ENCODE peak calls at places on chromosomes 4 and X, in five cellular contexts. One of them, this sample, is unnamed.

GRCh38 chrX:137566746-137567473 is 983 bp downstream of the ZIC3 start:
- DNase-seq in glutamatergic neuron: peak
- DNase-seq in BE2C: no peak
- DNase-seq in psoas muscle: no peak
- DNase-seq in CD4-positive, alpha-beta T cell: no peak
- DNase-seq in this sample: no peak

GRCh38 chr4:70671091-70671490 is 4.8 kb upstream of the JCHAIN start:
- DNase-seq in glutamatergic neuron: no peak
- DNase-seq in CD4-positive, alpha-beta T cell: no peak
- DNase-seq in psoas muscle: no peak
- DNase-seq in BE2C: no peak
- DNase-seq in this sample: no peak

GRCh38 chr4:114921790-114922581 is 191.4 kb downstream of the NDST4 start:
- DNase-seq in psoas muscle: no peak
- DNase-seq in BE2C: no peak
- DNase-seq in CD4-positive, alpha-beta T cell: no peak
- DNase-seq in glutamatergic neuron: peak
- DNase-seq in this sample: no peak

GRCh38 chrX:134172588-134173259 is 64.3 kb upstream of the CCDC160 start:
- DNase-seq in BE2C: no peak
- DNase-seq in glutamatergic neuron: peak
- DNase-seq in psoas muscle: peak
- DNase-seq in CD4-positive, alpha-beta T cell: peak
- DNase-seq in this sample: peak

GRCh38 chr4:6362896-6363295 is 93.2 kb downstream of the WFS1 start:
- DNase-seq in BE2C: no peak
- DNase-seq in psoas muscle: no peak
- DNase-seq in CD4-positive, alpha-beta T cell: no peak
- DNase-seq in glutamatergic neuron: no peak
- DNase-seq in this sample: peak

GRCh38 chrX:41823402-41823801 is 99.4 kb downstream of the GPR82 start:
- DNase-seq in BE2C: no peak
- DNase-seq in psoas muscle: no peak
- DNase-seq in glutamatergic neuron: no peak
- DNase-seq in CD4-positive, alpha-beta T cell: no peak
- DNase-seq in this sample: peak

GRCh38 chr4:39834269-39834668 is 136.3 kb downstream of the UBE2K start:
- DNase-seq in psoas muscle: no peak
- DNase-seq in CD4-positive, alpha-beta T cell: no peak
- DNase-seq in BE2C: no peak
- DNase-seq in glutamatergic neuron: no peak
- DNase-seq in this sample: no peak

GRCh38 chr4:1683371-1683902 is 676 bp downstream of the FAM53A start:
- DNase-seq in CD4-positive, alpha-beta T cell: no peak
- DNase-seq in BE2C: no peak
- DNase-seq in psoas muscle: peak
- DNase-seq in glutamatergic neuron: peak
- DNase-seq in this sample: peak

GRCh38 chr4:170226288-170226687 is 136.5 kb upstream of the AADAT start:
- DNase-seq in psoas muscle: no peak
- DNase-seq in CD4-positive, alpha-beta T cell: no peak
- DNase-seq in BE2C: no peak
- DNase-seq in glutamatergic neuron: no peak
- DNase-seq in this sample: no peak

GRCh38 chr4:7201351-7202305 is 9.3 kb downstream of the SORCS2 start:
- DNase-seq in psoas muscle: no peak
- DNase-seq in glutamatergic neuron: no peak
- DNase-seq in BE2C: peak
- DNase-seq in CD4-positive, alpha-beta T cell: no peak
- DNase-seq in this sample: no peak

GRCh38 chr4:141311805-141312204 is 91.1 kb downstream of the ZNF330 start:
- DNase-seq in CD4-positive, alpha-beta T cell: no peak
- DNase-seq in psoas muscle: no peak
- DNase-seq in BE2C: no peak
- DNase-seq in glutamatergic neuron: no peak
- DNase-seq in this sample: no peak

GRCh38 chr4:151331276-151332042 is 6.1 kb upstream of the SH3D19 start:
- DNase-seq in glutamatergic neuron: no peak
- DNase-seq in CD4-positive, alpha-beta T cell: no peak
- DNase-seq in BE2C: no peak
- DNase-seq in psoas muscle: no peak
- DNase-seq in this sample: no peak

GRCh38 chrX:68121371-68121770 is 311.9 kb downstream of the OPHN1 start:
- DNase-seq in CD4-positive, alpha-beta T cell: no peak
- DNase-seq in psoas muscle: no peak
- DNase-seq in BE2C: no peak
- DNase-seq in glutamatergic neuron: no peak
- DNase-seq in this sample: no peak

GRCh38 chr4:145703850-145704528 is 24.0 kb downstream of the C4orf51 start:
- DNase-seq in CD4-positive, alpha-beta T cell: no peak
- DNase-seq in psoas muscle: no peak
- DNase-seq in BE2C: no peak
- DNase-seq in glutamatergic neuron: no peak
- DNase-seq in this sample: no peak

GRCh38 chr4:76762136-76763130 is 135.5 kb downstream of the SOWAHB start:
- DNase-seq in CD4-positive, alpha-beta T cell: no peak
- DNase-seq in glutamatergic neuron: no peak
- DNase-seq in psoas muscle: no peak
- DNase-seq in BE2C: no peak
- DNase-seq in this sample: no peak

GRCh38 chr4:38728651-38729141 is 54.1 kb downstream of the TLR10 start:
- DNase-seq in glutamatergic neuron: no peak
- DNase-seq in CD4-positive, alpha-beta T cell: no peak
- DNase-seq in BE2C: no peak
- DNase-seq in psoas muscle: no peak
- DNase-seq in this sample: no peak

DNA sequence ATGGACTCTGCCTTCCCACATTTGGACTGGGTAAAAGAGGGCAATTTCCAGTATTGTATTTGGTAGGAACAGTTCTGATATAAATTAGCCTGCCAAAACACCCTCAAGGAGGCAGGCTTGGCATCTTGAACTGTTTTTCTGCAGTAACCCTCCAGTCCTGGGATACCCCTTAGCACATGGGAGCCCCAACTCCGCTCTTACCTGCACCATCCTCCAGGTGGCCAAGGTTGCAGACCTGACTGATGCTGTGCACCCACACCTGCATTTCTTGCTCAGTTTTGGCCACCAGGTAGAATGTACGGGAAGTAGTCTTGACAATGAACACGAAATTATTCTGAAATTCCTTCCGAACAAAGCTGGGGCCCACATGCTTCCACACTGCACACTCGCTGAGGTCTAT is 35.1 kb downstream of the GAB3 start:
- DNase-seq in BE2C: no peak
- DNase-seq in psoas muscle: no peak
- DNase-seq in CD4-positive, alpha-beta T cell: no peak
- DNase-seq in glutamatergic neuron: no peak
- DNase-seq in this sample: no peak
- TF ChIP-seq CTCF in BE2C: no peak
- TF ChIP-seq CTCF in psoas muscle: no peak
- TF ChIP-seq CTCF in CD4-positive, alpha-beta T cell: no peak
- TF ChIP-seq CTCF in glutamatergic neuron: no peak
- TF ChIP-seq CTCF in this sample: no peak

GRCh38 chr4:153346031-153346430 is 1.5 kb downstream of the MND1 start:
- DNase-seq in glutamatergic neuron: no peak
- DNase-seq in BE2C: no peak
- DNase-seq in psoas muscle: no peak
- DNase-seq in CD4-positive, alpha-beta T cell: no peak
- DNase-seq in this sample: no peak

GRCh38 chr4:153345011-153345981 is 808 bp downstream of the MND1 start:
- DNase-seq in BE2C: peak
- DNase-seq in glutamatergic neuron: peak
- DNase-seq in CD4-positive, alpha-beta T cell: peak
- DNase-seq in psoas muscle: peak
- DNase-seq in this sample: peak

GRCh38 chr4:153344131-153345010 is at the start of gene MND1:
- DNase-seq in BE2C: peak
- DNase-seq in CD4-positive, alpha-beta T cell: peak
- DNase-seq in glutamatergic neuron: peak
- DNase-seq in psoas muscle: peak
- DNase-seq in this sample: peak

GRCh38 chr4:153341575-153342090 is 2.9 kb upstream of the MND1 start:
- DNase-seq in glutamatergic neuron: no peak
- DNase-seq in CD4-positive, alpha-beta T cell: no peak
- DNase-seq in BE2C: no peak
- DNase-seq in psoas muscle: no peak
- DNase-seq in this sample: peak

DNA sequence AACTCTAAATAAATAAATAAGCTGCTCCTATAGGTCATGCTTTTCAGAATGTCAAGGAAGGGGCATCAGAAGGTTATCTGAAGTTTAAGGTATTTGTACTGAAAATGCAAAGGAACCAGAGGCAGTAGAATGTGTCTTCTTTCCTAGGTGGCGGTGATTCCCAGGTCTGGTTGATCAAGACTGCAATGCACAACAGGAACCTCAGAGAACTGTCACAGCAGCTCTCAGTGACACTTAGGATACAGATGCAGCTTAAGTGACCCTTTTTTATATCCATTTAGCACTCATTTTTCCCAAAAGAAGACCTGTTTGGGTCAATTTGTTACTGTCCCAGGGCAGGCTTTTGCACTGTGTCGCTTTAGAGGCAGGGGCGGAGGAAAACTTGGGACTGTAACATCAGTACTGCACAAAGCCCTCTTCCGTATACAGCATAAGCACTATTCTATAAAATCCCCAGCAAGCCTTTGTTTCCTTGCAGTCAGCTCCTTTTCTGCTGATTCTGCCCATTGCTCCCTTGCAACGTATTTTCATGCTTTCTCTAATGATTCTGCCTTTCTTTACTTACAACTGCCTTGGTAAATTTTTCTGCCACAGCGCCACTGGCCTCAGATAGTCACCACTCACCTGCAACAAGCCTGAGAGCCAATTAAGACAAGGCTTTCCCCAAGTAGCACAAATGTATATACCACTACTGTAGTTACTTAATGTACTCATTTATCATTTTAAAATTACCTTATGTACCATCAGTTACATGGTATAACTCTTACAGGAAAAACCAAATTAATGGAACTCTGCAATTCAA is 1.5 kb upstream of the MND1 start:
- DNase-seq in CD4-positive, alpha-beta T cell: no peak
- DNase-seq in glutamatergic neuron: no peak
- DNase-seq in BE2C: no peak
- DNase-seq in psoas muscle: no peak
- DNase-seq in this sample: no peak
- TF ChIP-seq CTCF in CD4-positive, alpha-beta T cell: no peak
- TF ChIP-seq CTCF in glutamatergic neuron: no peak
- TF ChIP-seq CTCF in BE2C: no peak
- TF ChIP-seq CTCF in psoas muscle: no peak
- TF ChIP-seq CTCF in this sample: no peak

GRCh38 chrX:103017542-103017941 is 46.4 kb downstream of the BEX1 start:
- DNase-seq in psoas muscle: no peak
- DNase-seq in BE2C: no peak
- DNase-seq in CD4-positive, alpha-beta T cell: no peak
- DNase-seq in glutamatergic neuron: no peak
- DNase-seq in this sample: peak
- TF ChIP-seq CTCF in psoas muscle: no peak
- TF ChIP-seq CTCF in BE2C: peak
- TF ChIP-seq CTCF in CD4-positive, alpha-beta T cell: no peak
- TF ChIP-seq CTCF in glutamatergic neuron: no peak
- TF ChIP-seq CTCF in this sample: peak

GRCh38 chr4:187188118-187188517 is 464.5 kb upstream of the FAT1 start:
- DNase-seq in BE2C: no peak
- DNase-seq in psoas muscle: no peak
- DNase-seq in CD4-positive, alpha-beta T cell: no peak
- DNase-seq in glutamatergic neuron: no peak
- DNase-seq in this sample: no peak
- TF ChIP-seq CTCF in BE2C: no peak
- TF ChIP-seq CTCF in psoas muscle: no peak
- TF ChIP-seq CTCF in CD4-positive, alpha-beta T cell: no peak
- TF ChIP-seq CTCF in glutamatergic neuron: no peak
- TF ChIP-seq CTCF in this sample: no peak

GRCh38 chr4:16082424-16083216 is 1.2 kb downstream of the PROM1 start:
- DNase-seq in glutamatergic neuron: peak
- DNase-seq in CD4-positive, alpha-beta T cell: no peak
- DNase-seq in psoas muscle: no peak
- DNase-seq in BE2C: peak
- DNase-seq in this sample: peak
- TF ChIP-seq CTCF in glutamatergic neuron: no peak
- TF ChIP-seq CTCF in CD4-positive, alpha-beta T cell: no peak
- TF ChIP-seq CTCF in psoas muscle: no peak
- TF ChIP-seq CTCF in BE2C: no peak
- TF ChIP-seq CTCF in this sample: no peak

GRCh38 chr4:128379860-128380259 is 92.2 kb upstream of the PGRMC2 start:
- DNase-seq in BE2C: peak
- DNase-seq in CD4-positive, alpha-beta T cell: no peak
- DNase-seq in glutamatergic neuron: peak
- DNase-seq in psoas muscle: peak
- DNase-seq in this sample: peak
- TF ChIP-seq CTCF in BE2C: peak
- TF ChIP-seq CTCF in CD4-positive, alpha-beta T cell: no peak
- TF ChIP-seq CTCF in glutamatergic neuron: no peak
- TF ChIP-seq CTCF in psoas muscle: peak
- TF ChIP-seq CTCF in this sample: peak

GRCh38 chr4:166121897-166122296 is 248.9 kb downstream of the TLL1 start:
- DNase-seq in CD4-positive, alpha-beta T cell: no peak
- DNase-seq in BE2C: no peak
- DNase-seq in glutamatergic neuron: peak
- DNase-seq in psoas muscle: no peak
- DNase-seq in this sample: peak
- TF ChIP-seq CTCF in CD4-positive, alpha-beta T cell: no peak
- TF ChIP-seq CTCF in BE2C: no peak
- TF ChIP-seq CTCF in glutamatergic neuron: no peak
- TF ChIP-seq CTCF in psoas muscle: no peak
- TF ChIP-seq CTCF in this sample: no peak

This sample was measured in foreskin fibroblast.